ENCODE peak calls at places on chromosomes 5 and 9, in six cellular contexts. L is mucosa of descending colon, A is hepatocyte, P is choroid plexus epithelial cell, O is left ventricle myocardium inferior, G is HFF-Myc. M is an unnamed sample.

GRCh38 chr9:135884328-135885035 is 22.9 kb downstream of the CAMSAP1 start:
- DNase-seq in O (no peak), L (no peak), A (peak; percentile 46), G (no peak), P (peak; percentile 50), M (no peak)

GRCh38 chr5:145446412-145446811 is 388.7 kb downstream of the PRELID2 start:
- DNase-seq in G (no peak), L (no peak), A (no peak), P (no peak), O (no peak), M (no peak)

GRCh38 chr5:59768204-59769040 is 125.1 kb downstream of the PDE4D start:
- DNase-seq in O (peak; percentile 25), A (peak; percentile 85), P (peak; percentile 90), L (peak; percentile 63), G (peak; percentile 78), M (peak; percentile 64)

GRCh38 chr5:106940986-106941385 is 729.8 kb downstream of the EFNA5 start:
- DNase-seq in A (peak; percentile 65), G (no peak), O (no peak), P (peak; percentile 58), L (no peak), M (no peak)

GRCh38 chr5:137333461-137333860 is 165.7 kb downstream of the SPOCK1 start:
- DNase-seq in A (no peak), O (no peak), G (no peak), P (no peak), L (no peak), M (no peak)

GRCh38 chr9:35733109-35733541 is 659 bp downstream of the CREB3 start:
- DNase-seq in O (no peak), A (peak; percentile 60), P (peak; percentile 85), L (no peak), G (no peak), M (no peak)

GRCh38 chr5:134649163-134649916 is 755 bp downstream of the SEC24A start:
- DNase-seq in G (no peak), A (peak; percentile 41), P (peak; percentile 25), O (no peak), L (peak; percentile 72), M (no peak)

GRCh38 chr9:93200989-93201339 is 17.0 kb downstream of the WNK2 start:
- DNase-seq in L (no peak), P (no peak), A (no peak), G (no peak), O (no peak), M (no peak)

GRCh38 chr9:129346046-129346445 is 168.0 kb upstream of the IER5L start:
- DNase-seq in G (no peak), P (no peak), O (no peak), A (no peak), L (peak; percentile 27), M (no peak)

GRCh38 chr9:8062459-8062858 is 262.9 kb upstream of the DMAC1 start:
- DNase-seq in G (no peak), L (no peak), A (no peak), P (no peak), O (no peak), M (no peak)

GRCh38 chr9:85319946-85320345 is 421.8 kb downstream of the AGTPBP1 start:
- DNase-seq in P (no peak), L (no peak), G (no peak), O (no peak), A (no peak), M (no peak)

GRCh38 chr9:130997395-130997684 is 11.6 kb upstream of the LAMC3 start:
- DNase-seq in O (no peak), G (no peak), A (no peak), P (no peak), L (peak; percentile 6), M (no peak)

GRCh38 chr5:150406120-150407096 is 6.3 kb downstream of the CD74 start:
- DNase-seq in L (peak; percentile 55), A (no peak), G (no peak), O (no peak), P (no peak), M (no peak)

GRCh38 chr5:177403826-177404640 is 3.6 kb upstream of the PFN3 start:
- DNase-seq in G (no peak), O (peak; percentile 86), A (peak; percentile 93), P (peak; percentile 82), L (peak; percentile 94), M (peak; percentile 86)

GRCh38 chr5:1522601-1523479 is 920 bp downstream of the LPCAT1 start:
- DNase-seq in P (peak; percentile 28), O (no peak), G (no peak), A (peak; percentile 50), L (peak; percentile 62), M (peak; percentile 57)

GRCh38 chr5:113678924-113679575 is 165.6 kb downstream of the YTHDC2 start:
- DNase-seq in A (peak; percentile 70), P (peak; percentile 70), O (no peak), L (no peak), G (peak; percentile 24), M (no peak)

GRCh38 chr9:35962126-35962906 is 4.4 kb upstream of the OR2S2 start:
- DNase-seq in P (peak; percentile 33), L (no peak), O (peak; percentile 45), G (no peak), A (no peak), M (peak; percentile 54)

GRCh38 chr9:138097501-138097991 is 220.0 kb downstream of the CACNA1B start:
- DNase-seq in L (no peak), O (no peak), P (no peak), A (no peak), G (no peak), M (no peak)

GRCh38 chr9:38680827-38681226 is 39.1 kb downstream of the FAM240B start:
- DNase-seq in G (no peak), L (no peak), O (no peak), A (no peak), P (no peak), M (no peak)

GRCh38 chr5:112023766-112024165 is 266.8 kb upstream of the NREP start:
- DNase-seq in A (no peak), O (no peak), G (no peak), P (no peak), L (no peak), M (no peak)

GRCh38 chr5:65970481-65971367 is 44.3 kb downstream of the ERBIN start:
- DNase-seq in L (no peak), G (no peak), A (no peak), O (no peak), P (no peak), M (no peak)

GRCh38 chr9:117645245-117645636 is 59.0 kb upstream of the TLR4 start:
- DNase-seq in G (no peak), O (no peak), A (no peak), P (no peak), L (no peak), M (no peak)

GRCh38 chr9:95023217-95024003 is 294.1 kb downstream of the FANCC start:
- DNase-seq in L (no peak), P (peak; percentile 82), G (no peak), A (no peak), O (peak; percentile 52), M (no peak)

GRCh38 chr9:134481762-134482161 is 155.5 kb downstream of the RXRA start:
- DNase-seq in P (no peak), O (no peak), L (no peak), G (no peak), A (no peak), M (no peak)

GRCh38 chr5:61817472-61818326 is 485.6 kb downstream of the ZSWIM6 start:
- DNase-seq in A (peak; percentile 76), P (peak; percentile 68), G (no peak), L (no peak), O (peak; percentile 19), M (no peak)

GRCh38 chr9:83379045-83379444 is 159.2 kb downstream of the FRMD3 start:
- DNase-seq in A (no peak), G (no peak), O (no peak), P (no peak), L (no peak), M (no peak)

GRCh38 chr5:124980174-124980941 is 233.9 kb upstream of the ZNF608 start:
- DNase-seq in A (no peak), P (no peak), L (no peak), O (no peak), G (no peak), M (no peak)

GRCh38 chr9:108466238-108466637 is 389.5 kb downstream of the ACTL7B start:
- DNase-seq in G (no peak), L (no peak), O (no peak), P (no peak), A (no peak), M (no peak)

GRCh38 chr9:108469654-108470053 is 386.1 kb downstream of the ACTL7B start:
- DNase-seq in A (no peak), P (peak; percentile 78), G (no peak), L (no peak), O (no peak), M (no peak)

GRCh38 chr9:108468364-108468763 is 387.4 kb downstream of the ACTL7B start:
- DNase-seq in L (no peak), G (no peak), O (no peak), A (no peak), P (peak; percentile 62), M (no peak)

GRCh38 chr9:108463927-108464606 is 391.7 kb downstream of the ACTL7B start:
- DNase-seq in G (no peak), O (no peak), L (no peak), A (no peak), P (no peak), M (no peak)

GRCh38 chr9:108467653-108468324 is 388.0 kb downstream of the ACTL7B start:
- DNase-seq in L (no peak), P (no peak), A (peak; percentile 21), O (no peak), G (no peak), M (no peak)
- TF ChIP-seq CTCF in L (no peak), P (no peak), A (no peak), O (peak; percentile 7), G (no peak), M (no peak)

GRCh38 chr9:111013250-111013649 is 25.0 kb downstream of the LPAR1 start:
- DNase-seq in A (no peak), O (no peak), G (no peak), P (no peak), L (no peak), M (no peak)
- H3K4me3 ChIP-seq in A (no peak overlapping the region), O (no peak overlapping the region), G (no peak overlapping the region), P (no peak overlapping the region), L (no peak overlapping the region), M (no peak overlapping the region)

GRCh38 chr5:157828031-157828948 is 30.7 kb downstream of the CLINT1 start:
- DNase-seq in L (no peak), P (peak; percentile 17), O (no peak), G (no peak), A (no peak), M (no peak)
- TF ChIP-seq CTCF in L (no peak), P (no peak), O (no peak), G (no peak), A (no peak), M (no peak)

GRCh38 chr5:170296935-170297588 is 515 bp downstream of the LCP2 start:
- DNase-seq in P (no peak), O (no peak), A (no peak), L (no peak), G (no peak), M (no peak)
- H3K4me3 ChIP-seq in P (no peak overlapping the region), O (peak overlapping the region; percentile 67), A (no peak overlapping the region), L (peak overlapping the region; percentile 27), G (no peak overlapping the region), M (peak overlapping the region; percentile 50)